ENCODE peak calls at places on chromosomes 16 and 17, in four cellular contexts. One of them, this sample, is unnamed.

GRCh38 chr16:14672403-14672971 is 21.6 kb downstream of the PLA2G10 start:
- DNase-seq in NCI-H2171: no peak
- DNase-seq in epithelial cell of proximal tubule: no peak
- DNase-seq in activated CD4-positive, alpha-beta T cell treated with anti-CD3 and anti-CD28 coated beads for 48 hours: no peak
- DNase-seq in this sample: no peak

GRCh38 chr16:66512589-66513404 is 37.1 kb downstream of the TK2 start:
- DNase-seq in NCI-H2171: no peak
- DNase-seq in epithelial cell of proximal tubule: no peak
- DNase-seq in activated CD4-positive, alpha-beta T cell treated with anti-CD3 and anti-CD28 coated beads for 48 hours: no peak
- DNase-seq in this sample: no peak

GRCh38 chr16:64051826-64052225 is 1070.0 kb downstream of the CDH11 start:
- DNase-seq in activated CD4-positive, alpha-beta T cell treated with anti-CD3 and anti-CD28 coated beads for 48 hours: no peak
- DNase-seq in NCI-H2171: no peak
- DNase-seq in epithelial cell of proximal tubule: no peak
- DNase-seq in this sample: peak; percentile 11

GRCh38 chr17:63140255-63140654 is 174.2 kb downstream of the TANC2 start:
- DNase-seq in activated CD4-positive, alpha-beta T cell treated with anti-CD3 and anti-CD28 coated beads for 48 hours: peak; percentile 7
- DNase-seq in epithelial cell of proximal tubule: no peak
- DNase-seq in NCI-H2171: peak; percentile 42
- DNase-seq in this sample: peak; percentile 23

GRCh38 chr17:7405413-7405881 is 1.6 kb upstream of the TMEM256 start:
- DNase-seq in activated CD4-positive, alpha-beta T cell treated with anti-CD3 and anti-CD28 coated beads for 48 hours: no peak
- DNase-seq in epithelial cell of proximal tubule: no peak
- DNase-seq in NCI-H2171: no peak
- DNase-seq in this sample: no peak

GRCh38 chr17:39926588-39927100 is 757 bp downstream of the ORMDL3 start:
- DNase-seq in NCI-H2171: no peak
- DNase-seq in epithelial cell of proximal tubule: no peak
- DNase-seq in activated CD4-positive, alpha-beta T cell treated with anti-CD3 and anti-CD28 coated beads for 48 hours: peak; percentile 68
- DNase-seq in this sample: no peak

GRCh38 chr16:57278494-57278893 is 6.0 kb downstream of the PLLP start:
- DNase-seq in NCI-H2171: no peak
- DNase-seq in activated CD4-positive, alpha-beta T cell treated with anti-CD3 and anti-CD28 coated beads for 48 hours: no peak
- DNase-seq in epithelial cell of proximal tubule: no peak
- DNase-seq in this sample: no peak

GRCh38 chr16:21179126-21179982 is 20.9 kb downstream of the LDAF1 start:
- DNase-seq in activated CD4-positive, alpha-beta T cell treated with anti-CD3 and anti-CD28 coated beads for 48 hours: no peak
- DNase-seq in epithelial cell of proximal tubule: no peak
- DNase-seq in NCI-H2171: no peak
- DNase-seq in this sample: no peak

GRCh38 chr16:55622930-55623561 is 32.7 kb upstream of the SLC6A2 start:
- DNase-seq in NCI-H2171: no peak
- DNase-seq in activated CD4-positive, alpha-beta T cell treated with anti-CD3 and anti-CD28 coated beads for 48 hours: no peak
- DNase-seq in epithelial cell of proximal tubule: no peak
- DNase-seq in this sample: no peak

GRCh38 chr17:45688353-45688752 is 95.8 kb upstream of the CRHR1 start:
- DNase-seq in activated CD4-positive, alpha-beta T cell treated with anti-CD3 and anti-CD28 coated beads for 48 hours: no peak
- DNase-seq in epithelial cell of proximal tubule: no peak
- DNase-seq in NCI-H2171: peak; percentile 73
- DNase-seq in this sample: no peak

GRCh38 chr17:62857526-62857925 is 49.4 kb upstream of the MARCHF10 start:
- DNase-seq in epithelial cell of proximal tubule: no peak
- DNase-seq in activated CD4-positive, alpha-beta T cell treated with anti-CD3 and anti-CD28 coated beads for 48 hours: no peak
- DNase-seq in NCI-H2171: no peak
- DNase-seq in this sample: no peak

GRCh38 chr16:11681526-11681925 is 13.3 kb downstream of the SNN start:
- DNase-seq in NCI-H2171: no peak
- DNase-seq in epithelial cell of proximal tubule: no peak
- DNase-seq in activated CD4-positive, alpha-beta T cell treated with anti-CD3 and anti-CD28 coated beads for 48 hours: no peak
- DNase-seq in this sample: no peak

GRCh38 chr16:86844691-86845090 is 266.3 kb downstream of the FOXL1 start:
- DNase-seq in epithelial cell of proximal tubule: no peak
- DNase-seq in activated CD4-positive, alpha-beta T cell treated with anti-CD3 and anti-CD28 coated beads for 48 hours: no peak
- DNase-seq in NCI-H2171: no peak
- DNase-seq in this sample: no peak

GRCh38 chr16:1288813-1289479 is 20.5 kb upstream of the UBE2I start:
- DNase-seq in NCI-H2171: no peak
- DNase-seq in epithelial cell of proximal tubule: no peak
- DNase-seq in activated CD4-positive, alpha-beta T cell treated with anti-CD3 and anti-CD28 coated beads for 48 hours: no peak
- DNase-seq in this sample: no peak

GRCh38 chr17:82677353-82677925 is 21.1 kb downstream of the RAB40B start:
- DNase-seq in activated CD4-positive, alpha-beta T cell treated with anti-CD3 and anti-CD28 coated beads for 48 hours: no peak
- DNase-seq in NCI-H2171: no peak
- DNase-seq in epithelial cell of proximal tubule: no peak
- DNase-seq in this sample: no peak

GRCh38 chr17:27322690-27323508 is 29.0 kb downstream of the WSB1 start:
- DNase-seq in epithelial cell of proximal tubule: no peak
- DNase-seq in NCI-H2171: no peak
- DNase-seq in activated CD4-positive, alpha-beta T cell treated with anti-CD3 and anti-CD28 coated beads for 48 hours: no peak
- DNase-seq in this sample: no peak

GRCh38 chr16:21169249-21169981 is 10.9 kb downstream of the LDAF1 start:
- DNase-seq in epithelial cell of proximal tubule: no peak
- DNase-seq in NCI-H2171: no peak
- DNase-seq in activated CD4-positive, alpha-beta T cell treated with anti-CD3 and anti-CD28 coated beads for 48 hours: no peak
- DNase-seq in this sample: no peak

GRCh38 chr17:75878174-75878998 is at the start of gene TRIM47:
- DNase-seq in epithelial cell of proximal tubule: no peak
- DNase-seq in NCI-H2171: peak; percentile 26
- DNase-seq in activated CD4-positive, alpha-beta T cell treated with anti-CD3 and anti-CD28 coated beads for 48 hours: peak; percentile 47
- DNase-seq in this sample: no peak

GRCh38 chr17:40914456-40914855 is 23.0 kb downstream of the KRT23 start:
- DNase-seq in epithelial cell of proximal tubule: no peak
- DNase-seq in activated CD4-positive, alpha-beta T cell treated with anti-CD3 and anti-CD28 coated beads for 48 hours: no peak
- DNase-seq in NCI-H2171: no peak
- DNase-seq in this sample: no peak

GRCh38 chr16:89035698-89036570 is 57.7 kb upstream of the ACSF3 start:
- DNase-seq in NCI-H2171: no peak
- DNase-seq in epithelial cell of proximal tubule: no peak
- DNase-seq in activated CD4-positive, alpha-beta T cell treated with anti-CD3 and anti-CD28 coated beads for 48 hours: no peak
- DNase-seq in this sample: no peak

GRCh38 chr17:48198950-48199541 is 91.5 kb downstream of the SNX11 start:
- DNase-seq in NCI-H2171: no peak
- DNase-seq in activated CD4-positive, alpha-beta T cell treated with anti-CD3 and anti-CD28 coated beads for 48 hours: no peak
- DNase-seq in epithelial cell of proximal tubule: no peak
- DNase-seq in this sample: no peak

GRCh38 chr16:88740727-88741055 is 34.4 kb downstream of the CTU2 start:
- DNase-seq in activated CD4-positive, alpha-beta T cell treated with anti-CD3 and anti-CD28 coated beads for 48 hours: no peak
- DNase-seq in epithelial cell of proximal tubule: no peak
- DNase-seq in NCI-H2171: no peak
- DNase-seq in this sample: no peak

GRCh38 chr16:56606688-56607618 is 1.4 kb upstream of the MT2A start:
- DNase-seq in activated CD4-positive, alpha-beta T cell treated with anti-CD3 and anti-CD28 coated beads for 48 hours: no peak
- DNase-seq in epithelial cell of proximal tubule: peak; percentile 95
- DNase-seq in NCI-H2171: no peak
- DNase-seq in this sample: no peak

GRCh38 chr17:40607641-40608040 is 40.0 kb downstream of the SMARCE1 start:
- DNase-seq in activated CD4-positive, alpha-beta T cell treated with anti-CD3 and anti-CD28 coated beads for 48 hours: peak; percentile 54
- DNase-seq in epithelial cell of proximal tubule: no peak
- DNase-seq in NCI-H2171: no peak
- DNase-seq in this sample: no peak

GRCh38 chr17:42311240-42312034 is 23.1 kb downstream of the STAT5A start:
- DNase-seq in epithelial cell of proximal tubule: peak; percentile 61
- DNase-seq in NCI-H2171: peak; percentile 35
- DNase-seq in activated CD4-positive, alpha-beta T cell treated with anti-CD3 and anti-CD28 coated beads for 48 hours: peak; percentile 52
- DNase-seq in this sample: no peak

GRCh38 chr17:56887552-56888467 is 26.0 kb downstream of the TRIM25 start:
- DNase-seq in NCI-H2171: no peak
- DNase-seq in activated CD4-positive, alpha-beta T cell treated with anti-CD3 and anti-CD28 coated beads for 48 hours: no peak
- DNase-seq in epithelial cell of proximal tubule: peak; percentile 25
- DNase-seq in this sample: no peak

GRCh38 chr17:73909156-73909555 is 264.9 kb upstream of the SDK2 start:
- DNase-seq in epithelial cell of proximal tubule: no peak
- DNase-seq in NCI-H2171: no peak
- DNase-seq in activated CD4-positive, alpha-beta T cell treated with anti-CD3 and anti-CD28 coated beads for 48 hours: no peak
- DNase-seq in this sample: no peak

GRCh38 chr17:77829871-77830799 is 128.4 kb upstream of the TNRC6C start:
- DNase-seq in epithelial cell of proximal tubule: no peak
- DNase-seq in activated CD4-positive, alpha-beta T cell treated with anti-CD3 and anti-CD28 coated beads for 48 hours: no peak
- DNase-seq in NCI-H2171: no peak
- DNase-seq in this sample: no peak

GRCh38 chr17:19250421-19251141 is 13.4 kb downstream of the EPN2 start:
- DNase-seq in activated CD4-positive, alpha-beta T cell treated with anti-CD3 and anti-CD28 coated beads for 48 hours: no peak
- DNase-seq in epithelial cell of proximal tubule: no peak
- DNase-seq in NCI-H2171: no peak
- DNase-seq in this sample: peak; percentile 41

GRCh38 chr17:17018021-17018441 is 24.2 kb upstream of the MPRIP start:
- DNase-seq in activated CD4-positive, alpha-beta T cell treated with anti-CD3 and anti-CD28 coated beads for 48 hours: no peak
- DNase-seq in NCI-H2171: no peak
- DNase-seq in epithelial cell of proximal tubule: no peak
- DNase-seq in this sample: no peak

This sample was measured in DMS 273 treated with DMSO at 0.1 percent for 48 hours.